ENCODE peak calls at places on chromosomes 2 and 18, in six cellular contexts. One of them, this sample, is unnamed.

GRCh38 chr2:189802396-189802912 is 18.2 kb downstream of the PMS1 start:
- DNase-seq in activated CD4-positive, alpha-beta T cell treated with anti-CD3 and anti-CD28 coated beads, Interleukin-2, amount 10 ng/mL, durations not matched to agents 7 days and 5 days: no peak
- DNase-seq in Calu3: no peak
- DNase-seq in NCI-H345: no peak
- DNase-seq in T-helper 2 cell: no peak
- DNase-seq in GM04504: no peak
- DNase-seq in this sample: no peak

GRCh38 chr2:105915005-105915558 is 170.4 kb downstream of the NCK2 start:
- DNase-seq in activated CD4-positive, alpha-beta T cell treated with anti-CD3 and anti-CD28 coated beads, Interleukin-2, amount 10 ng/mL, durations not matched to agents 7 days and 5 days: no peak
- DNase-seq in Calu3: no peak
- DNase-seq in NCI-H345: no peak
- DNase-seq in T-helper 2 cell: no peak
- DNase-seq in GM04504: no peak
- DNase-seq in this sample: no peak

GRCh38 chr2:75605770-75606535 is 40.6 kb upstream of the MRPL19 start:
- DNase-seq in activated CD4-positive, alpha-beta T cell treated with anti-CD3 and anti-CD28 coated beads, Interleukin-2, amount 10 ng/mL, durations not matched to agents 7 days and 5 days: no peak
- DNase-seq in Calu3: no peak
- DNase-seq in NCI-H345: peak; percentile 21
- DNase-seq in T-helper 2 cell: no peak
- DNase-seq in GM04504: peak; percentile 98
- DNase-seq in this sample: no peak

GRCh38 chr2:3959372-3959771 is 256.0 kb downstream of the DCDC2C start:
- DNase-seq in activated CD4-positive, alpha-beta T cell treated with anti-CD3 and anti-CD28 coated beads, Interleukin-2, amount 10 ng/mL, durations not matched to agents 7 days and 5 days: no peak
- DNase-seq in Calu3: peak; percentile 13
- DNase-seq in NCI-H345: peak; percentile 77
- DNase-seq in T-helper 2 cell: no peak
- DNase-seq in GM04504: no peak
- DNase-seq in this sample: no peak

GRCh38 chr2:45418532-45418931 is 192.5 kb downstream of the SRBD1 start:
- DNase-seq in activated CD4-positive, alpha-beta T cell treated with anti-CD3 and anti-CD28 coated beads, Interleukin-2, amount 10 ng/mL, durations not matched to agents 7 days and 5 days: no peak
- DNase-seq in Calu3: no peak
- DNase-seq in NCI-H345: no peak
- DNase-seq in T-helper 2 cell: no peak
- DNase-seq in GM04504: no peak
- DNase-seq in this sample: no peak

GRCh38 chr18:44130365-44130942 is 550.2 kb upstream of the SETBP1 start:
- DNase-seq in activated CD4-positive, alpha-beta T cell treated with anti-CD3 and anti-CD28 coated beads, Interleukin-2, amount 10 ng/mL, durations not matched to agents 7 days and 5 days: peak; percentile 7
- DNase-seq in Calu3: peak; percentile 59
- DNase-seq in NCI-H345: peak; percentile 32
- DNase-seq in T-helper 2 cell: no peak
- DNase-seq in GM04504: no peak
- DNase-seq in this sample: no peak

GRCh38 chr2:230717595-230717994 is 5.0 kb downstream of the CAB39 start:
- DNase-seq in activated CD4-positive, alpha-beta T cell treated with anti-CD3 and anti-CD28 coated beads, Interleukin-2, amount 10 ng/mL, durations not matched to agents 7 days and 5 days: no peak
- DNase-seq in Calu3: no peak
- DNase-seq in NCI-H345: no peak
- DNase-seq in T-helper 2 cell: no peak
- DNase-seq in GM04504: no peak
- DNase-seq in this sample: no peak

GRCh38 chr2:201450910-201451329 is 338 bp downstream of the TRAK2 start:
- DNase-seq in activated CD4-positive, alpha-beta T cell treated with anti-CD3 and anti-CD28 coated beads, Interleukin-2, amount 10 ng/mL, durations not matched to agents 7 days and 5 days: no peak
- DNase-seq in Calu3: no peak
- DNase-seq in NCI-H345: no peak
- DNase-seq in T-helper 2 cell: no peak
- DNase-seq in GM04504: no peak
- DNase-seq in this sample: no peak

GRCh38 chr2:189762551-189763298 is at the start of gene OSGEPL1:
- DNase-seq in activated CD4-positive, alpha-beta T cell treated with anti-CD3 and anti-CD28 coated beads, Interleukin-2, amount 10 ng/mL, durations not matched to agents 7 days and 5 days: peak; percentile 96
- DNase-seq in Calu3: peak; percentile 92
- DNase-seq in NCI-H345: peak; percentile 95
- DNase-seq in T-helper 2 cell: peak; percentile 89
- DNase-seq in GM04504: peak; percentile 68
- DNase-seq in this sample: peak; percentile 87

GRCh38 chr2:884027-884748 is 66.5 kb upstream of the SNTG2 start:
- DNase-seq in activated CD4-positive, alpha-beta T cell treated with anti-CD3 and anti-CD28 coated beads, Interleukin-2, amount 10 ng/mL, durations not matched to agents 7 days and 5 days: no peak
- DNase-seq in Calu3: no peak
- DNase-seq in NCI-H345: no peak
- DNase-seq in T-helper 2 cell: no peak
- DNase-seq in GM04504: no peak
- DNase-seq in this sample: no peak

GRCh38 chr2:121502246-121502645 is 28.4 kb upstream of the RNU4ATAC start:
- DNase-seq in activated CD4-positive, alpha-beta T cell treated with anti-CD3 and anti-CD28 coated beads, Interleukin-2, amount 10 ng/mL, durations not matched to agents 7 days and 5 days: no peak
- DNase-seq in Calu3: no peak
- DNase-seq in NCI-H345: no peak
- DNase-seq in T-helper 2 cell: no peak
- DNase-seq in GM04504: no peak
- DNase-seq in this sample: no peak

GRCh38 chr2:241924909-241925250 is 55.4 kb downstream of the RTP5 start:
- DNase-seq in activated CD4-positive, alpha-beta T cell treated with anti-CD3 and anti-CD28 coated beads, Interleukin-2, amount 10 ng/mL, durations not matched to agents 7 days and 5 days: no peak
- DNase-seq in Calu3: no peak
- DNase-seq in NCI-H345: no peak
- DNase-seq in T-helper 2 cell: no peak
- DNase-seq in GM04504: no peak
- DNase-seq in this sample: no peak

GRCh38 chr2:222902660-222903059 is 41.8 kb downstream of the ACSL3 start:
- DNase-seq in activated CD4-positive, alpha-beta T cell treated with anti-CD3 and anti-CD28 coated beads, Interleukin-2, amount 10 ng/mL, durations not matched to agents 7 days and 5 days: no peak
- DNase-seq in Calu3: no peak
- DNase-seq in NCI-H345: no peak
- DNase-seq in T-helper 2 cell: no peak
- DNase-seq in GM04504: no peak
- DNase-seq in this sample: no peak

GRCh38 chr2:237674731-237675276 is 47.4 kb downstream of the LRRFIP1 start:
- DNase-seq in activated CD4-positive, alpha-beta T cell treated with anti-CD3 and anti-CD28 coated beads, Interleukin-2, amount 10 ng/mL, durations not matched to agents 7 days and 5 days: peak; percentile 89
- DNase-seq in Calu3: peak; percentile 73
- DNase-seq in NCI-H345: peak; percentile 48
- DNase-seq in T-helper 2 cell: peak; percentile 83
- DNase-seq in GM04504: no peak
- DNase-seq in this sample: peak; percentile 80

GRCh38 chr2:239790721-239791120 is 234.4 kb downstream of the NDUFA10 start:
- DNase-seq in activated CD4-positive, alpha-beta T cell treated with anti-CD3 and anti-CD28 coated beads, Interleukin-2, amount 10 ng/mL, durations not matched to agents 7 days and 5 days: no peak
- DNase-seq in Calu3: no peak
- DNase-seq in NCI-H345: no peak
- DNase-seq in T-helper 2 cell: no peak
- DNase-seq in GM04504: no peak
- DNase-seq in this sample: no peak

GRCh38 chr2:68662466-68662865 is 19.1 kb downstream of the PROKR1 start:
- DNase-seq in activated CD4-positive, alpha-beta T cell treated with anti-CD3 and anti-CD28 coated beads, Interleukin-2, amount 10 ng/mL, durations not matched to agents 7 days and 5 days: no peak
- DNase-seq in Calu3: no peak
- DNase-seq in NCI-H345: no peak
- DNase-seq in T-helper 2 cell: no peak
- DNase-seq in GM04504: no peak
- DNase-seq in this sample: no peak

GRCh38 chr2:102967451-102967850 is 205.6 kb downstream of the TMEM182 start:
- DNase-seq in activated CD4-positive, alpha-beta T cell treated with anti-CD3 and anti-CD28 coated beads, Interleukin-2, amount 10 ng/mL, durations not matched to agents 7 days and 5 days: no peak
- DNase-seq in Calu3: no peak
- DNase-seq in NCI-H345: no peak
- DNase-seq in T-helper 2 cell: no peak
- DNase-seq in GM04504: peak; percentile 40
- DNase-seq in this sample: no peak

GRCh38 chr2:68767031-68767961 is 32.7 kb downstream of the ARHGAP25 start:
- DNase-seq in activated CD4-positive, alpha-beta T cell treated with anti-CD3 and anti-CD28 coated beads, Interleukin-2, amount 10 ng/mL, durations not matched to agents 7 days and 5 days: peak; percentile 73
- DNase-seq in Calu3: no peak
- DNase-seq in NCI-H345: no peak
- DNase-seq in T-helper 2 cell: peak; percentile 19
- DNase-seq in GM04504: no peak
- DNase-seq in this sample: no peak

GRCh38 chr2:20667151-20667530 is 197 bp downstream of the GDF7 start:
- DNase-seq in activated CD4-positive, alpha-beta T cell treated with anti-CD3 and anti-CD28 coated beads, Interleukin-2, amount 10 ng/mL, durations not matched to agents 7 days and 5 days: no peak
- DNase-seq in Calu3: no peak
- DNase-seq in NCI-H345: no peak
- DNase-seq in T-helper 2 cell: no peak
- DNase-seq in GM04504: no peak
- DNase-seq in this sample: no peak

GRCh38 chr18:2223394-2223793 is 347.9 kb downstream of the METTL4 start:
- DNase-seq in activated CD4-positive, alpha-beta T cell treated with anti-CD3 and anti-CD28 coated beads, Interleukin-2, amount 10 ng/mL, durations not matched to agents 7 days and 5 days: no peak
- DNase-seq in Calu3: no peak
- DNase-seq in NCI-H345: no peak
- DNase-seq in T-helper 2 cell: no peak
- DNase-seq in GM04504: no peak
- DNase-seq in this sample: no peak

GRCh38 chr2:23330214-23330613 is 54.8 kb upstream of the KLHL29 start:
- DNase-seq in activated CD4-positive, alpha-beta T cell treated with anti-CD3 and anti-CD28 coated beads, Interleukin-2, amount 10 ng/mL, durations not matched to agents 7 days and 5 days: no peak
- DNase-seq in Calu3: no peak
- DNase-seq in NCI-H345: peak; percentile 11
- DNase-seq in T-helper 2 cell: no peak
- DNase-seq in GM04504: no peak
- DNase-seq in this sample: no peak

GRCh38 chr2:145975406-145975805 is 1455.5 kb upstream of the ZEB2 start:
- DNase-seq in activated CD4-positive, alpha-beta T cell treated with anti-CD3 and anti-CD28 coated beads, Interleukin-2, amount 10 ng/mL, durations not matched to agents 7 days and 5 days: no peak
- DNase-seq in Calu3: no peak
- DNase-seq in NCI-H345: no peak
- DNase-seq in T-helper 2 cell: no peak
- DNase-seq in GM04504: no peak
- DNase-seq in this sample: no peak

GRCh38 chr2:28359222-28360065 is 33.2 kb upstream of the FOSL2 start:
- DNase-seq in activated CD4-positive, alpha-beta T cell treated with anti-CD3 and anti-CD28 coated beads, Interleukin-2, amount 10 ng/mL, durations not matched to agents 7 days and 5 days: peak; percentile 90
- DNase-seq in Calu3: peak; percentile 81
- DNase-seq in NCI-H345: no peak
- DNase-seq in T-helper 2 cell: peak; percentile 74
- DNase-seq in GM04504: no peak
- DNase-seq in this sample: peak; percentile 73

GRCh38 chr18:57819671-57820460 is 16.8 kb upstream of the ATP8B1 start:
- DNase-seq in activated CD4-positive, alpha-beta T cell treated with anti-CD3 and anti-CD28 coated beads, Interleukin-2, amount 10 ng/mL, durations not matched to agents 7 days and 5 days: no peak
- DNase-seq in Calu3: peak; percentile 89
- DNase-seq in NCI-H345: peak; percentile 61
- DNase-seq in T-helper 2 cell: no peak
- DNase-seq in GM04504: peak; percentile 61
- DNase-seq in this sample: no peak

GRCh38 chr2:235347691-235348090 is 146.2 kb upstream of the AGAP1 start:
- DNase-seq in activated CD4-positive, alpha-beta T cell treated with anti-CD3 and anti-CD28 coated beads, Interleukin-2, amount 10 ng/mL, durations not matched to agents 7 days and 5 days: no peak
- DNase-seq in Calu3: no peak
- DNase-seq in NCI-H345: no peak
- DNase-seq in T-helper 2 cell: no peak
- DNase-seq in GM04504: peak; percentile 78
- DNase-seq in this sample: no peak

GRCh38 chr2:129803067-129803466 is 176.4 kb upstream of the RAB6C start:
- DNase-seq in activated CD4-positive, alpha-beta T cell treated with anti-CD3 and anti-CD28 coated beads, Interleukin-2, amount 10 ng/mL, durations not matched to agents 7 days and 5 days: no peak
- DNase-seq in Calu3: no peak
- DNase-seq in NCI-H345: peak; percentile 57
- DNase-seq in T-helper 2 cell: no peak
- DNase-seq in GM04504: no peak
- DNase-seq in this sample: no peak

GRCh38 chr2:113211226-113212105 is 37.7 kb downstream of the PSD4 start:
- DNase-seq in activated CD4-positive, alpha-beta T cell treated with anti-CD3 and anti-CD28 coated beads, Interleukin-2, amount 10 ng/mL, durations not matched to agents 7 days and 5 days: no peak
- DNase-seq in Calu3: no peak
- DNase-seq in NCI-H345: no peak
- DNase-seq in T-helper 2 cell: no peak
- DNase-seq in GM04504: no peak
- DNase-seq in this sample: no peak

This sample was measured in T-helper 9 cell.